ENCODE peak calls at places on chromosomes 1 and 21, in eight cellular contexts. U is body of pancreas; M is mammary epithelial cell; O is CD4-positive, alpha-beta T cell; G is kidney epithelial cell; K is ovary; P is astrocyte of the spinal cord; Y is GM13976. I is an unnamed sample.

GRCh38 chr1:116574581-116575291 is 3.9 kb upstream of the CD58 start:
- DNase-seq in M (peak; percentile 39), K (peak; percentile 66), Y (peak; percentile 79), P (peak; percentile 72), O (peak; percentile 42), G (no peak), U (peak; percentile 74), I (peak; percentile 76)

GRCh38 chr1:157595356-157595755 is 2.5 kb downstream of the FCRL4 start:
- DNase-seq in Y (peak; percentile 40), K (no peak), U (no peak), O (no peak), G (no peak), M (no peak), P (no peak), I (peak; percentile 56)

GRCh38 chr1:151621351-151621750 is 9.5 kb downstream of the SNX27 start:
- DNase-seq in Y (no peak), O (no peak), G (no peak), K (no peak), M (no peak), P (no peak), U (no peak), I (no peak)

GRCh38 chr1:243715285-243715684 is 134.8 kb downstream of the AKT3 start:
- DNase-seq in O (no peak), Y (no peak), P (no peak), G (no peak), M (no peak), K (no peak), U (no peak), I (no peak)

GRCh38 chr1:66270122-66270812 is 263.7 kb upstream of the SGIP1 start:
- DNase-seq in P (no peak), O (no peak), G (no peak), M (no peak), U (peak; percentile 49), Y (no peak), K (peak; percentile 62), I (no peak)

GRCh38 chr1:110059133-110059863 is 11.2 kb downstream of the ALX3 start:
- DNase-seq in K (no peak), Y (no peak), P (no peak), U (no peak), O (no peak), M (no peak), G (no peak), I (no peak)

GRCh38 chr1:176854134-176854533 is 310.4 kb downstream of the ASTN1 start:
- DNase-seq in K (no peak), U (no peak), M (no peak), Y (no peak), O (no peak), G (no peak), P (no peak), I (no peak)

GRCh38 chr1:17259233-17259873 is 10.5 kb downstream of the PADI3 start:
- DNase-seq in O (no peak), U (no peak), Y (no peak), P (peak; percentile 18), G (no peak), K (no peak), M (no peak), I (no peak)

GRCh38 chr1:37794372-37795339 is 1.0 kb downstream of the MANEAL start:
- DNase-seq in K (no peak), U (no peak), O (no peak), G (no peak), Y (no peak), P (no peak), M (no peak), I (peak; percentile 40)

GRCh38 chr1:117661027-117661426 is 55.2 kb downstream of the TENT5C start:
- DNase-seq in K (no peak), G (no peak), P (no peak), Y (no peak), M (no peak), O (no peak), U (no peak), I (no peak)

GRCh38 chr1:197557302-197557701 is 218.0 kb downstream of the DENND1B start:
- DNase-seq in P (no peak), M (peak; percentile 11), K (no peak), U (no peak), Y (no peak), G (no peak), O (no peak), I (no peak)

GRCh38 chr1:222790115-222790514 is 24.7 kb upstream of the DISP1 start:
- DNase-seq in Y (no peak), M (no peak), U (no peak), K (no peak), O (no peak), G (no peak), P (no peak), I (no peak)

GRCh38 chr1:170239445-170239844 is 93.7 kb downstream of the NTMT2 start:
- DNase-seq in U (no peak), O (no peak), K (no peak), P (no peak), G (no peak), M (peak; percentile 26), Y (no peak), I (no peak)

GRCh38 chr1:5975133-5975880 is 16.9 kb downstream of the NPHP4 start:
- DNase-seq in P (peak; percentile 61), K (peak; percentile 60), G (no peak), O (no peak), Y (peak; percentile 58), U (peak; percentile 72), M (peak; percentile 16), I (peak; percentile 58)

GRCh38 chr1:118360817-118361216 is 175.8 kb upstream of the SPAG17 start:
- DNase-seq in M (peak; percentile 67), K (no peak), G (no peak), P (peak; percentile 24), Y (no peak), U (no peak), O (no peak), I (no peak)

GRCh38 chr21:46000731-46001641 is 19.4 kb downstream of the COL6A1 start:
- DNase-seq in K (peak; percentile 47), G (no peak), O (no peak), Y (no peak), M (no peak), U (peak; percentile 2), P (no peak), I (no peak)

GRCh38 chr21:45333583-45334121 is 46.0 kb upstream of the POFUT2 start:
- DNase-seq in P (peak; percentile 45), M (peak; percentile 37), O (no peak), U (no peak), K (no peak), G (no peak), Y (no peak), I (no peak)

GRCh38 chr1:3312894-3313578 is 141.4 kb upstream of the ARHGEF16 start:
- DNase-seq in K (peak; percentile 97), G (peak; percentile 88), M (peak; percentile 42), P (peak; percentile 99), Y (no peak), O (no peak), U (peak; percentile 83), I (no peak)

GRCh38 chr1:145884675-145885074 is 991 bp downstream of the ANKRD35 start:
- DNase-seq in G (no peak), Y (no peak), K (no peak), O (no peak), M (no peak), P (peak; percentile 59), U (no peak), I (no peak)

GRCh38 chr1:206690516-206690915 is 5.8 kb downstream of the MAPKAPK2 start:
- DNase-seq in M (no peak), O (no peak), U (peak; percentile 58), K (no peak), G (no peak), P (no peak), Y (no peak), I (no peak)

DNA sequence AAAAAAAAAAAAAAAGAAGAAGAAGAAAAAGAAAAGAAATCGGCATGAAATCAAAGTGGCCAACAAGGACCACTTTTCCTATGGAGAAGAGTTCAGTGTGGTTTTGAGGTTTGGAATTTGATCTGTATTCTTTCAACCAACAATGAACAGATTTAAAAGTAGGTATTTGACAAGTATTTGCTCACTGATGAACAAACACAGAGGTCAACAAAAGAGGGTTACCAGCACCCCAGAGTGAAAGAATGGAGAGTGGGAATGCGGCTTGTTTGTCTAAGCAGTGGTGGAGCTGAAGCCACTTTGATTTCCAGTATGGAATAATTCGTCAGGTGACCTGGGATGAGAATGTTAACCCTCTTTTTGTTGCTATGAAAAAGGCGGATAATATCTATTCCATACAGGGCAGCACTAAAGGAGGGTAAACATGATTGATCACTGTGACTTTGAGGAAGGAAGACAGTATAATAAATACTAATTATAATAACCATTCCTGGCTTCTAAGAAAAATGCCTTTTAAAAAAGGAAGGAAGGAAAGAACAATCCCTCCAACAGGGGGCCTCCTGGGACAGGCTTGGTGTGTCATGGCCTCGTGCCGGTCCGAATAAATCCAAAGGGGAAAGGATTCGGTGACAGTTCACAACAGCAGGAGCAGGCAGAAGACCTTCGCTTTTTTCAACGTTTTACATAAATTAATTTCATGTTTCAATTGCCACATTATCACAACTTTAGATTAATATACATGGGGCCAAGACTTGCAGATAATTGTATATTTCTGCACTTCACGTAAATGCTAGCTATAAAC is 37.2 kb upstream of the SIM2 start:
- DNase-seq in P (peak; percentile 29), O (no peak), U (peak; percentile 34), K (no peak), Y (no peak), G (no peak), M (no peak), I (no peak)
- TF ChIP-seq CTCF in P (peak; percentile 60), O (no peak), U (peak; percentile 43), K (no peak), Y (no peak), G (peak; percentile 64), M (peak; percentile 42), I (no peak)

GRCh38 chr21:15209224-15209623 is 144.4 kb upstream of the NRIP1 start:
- DNase-seq in M (peak; percentile 41), U (no peak), P (no peak), G (no peak), Y (no peak), K (no peak), O (no peak), I (no peak)
- TF ChIP-seq CTCF in M (no peak), U (no peak), P (no peak), G (no peak), Y (no peak), K (no peak), O (no peak), I (no peak)

DNA sequence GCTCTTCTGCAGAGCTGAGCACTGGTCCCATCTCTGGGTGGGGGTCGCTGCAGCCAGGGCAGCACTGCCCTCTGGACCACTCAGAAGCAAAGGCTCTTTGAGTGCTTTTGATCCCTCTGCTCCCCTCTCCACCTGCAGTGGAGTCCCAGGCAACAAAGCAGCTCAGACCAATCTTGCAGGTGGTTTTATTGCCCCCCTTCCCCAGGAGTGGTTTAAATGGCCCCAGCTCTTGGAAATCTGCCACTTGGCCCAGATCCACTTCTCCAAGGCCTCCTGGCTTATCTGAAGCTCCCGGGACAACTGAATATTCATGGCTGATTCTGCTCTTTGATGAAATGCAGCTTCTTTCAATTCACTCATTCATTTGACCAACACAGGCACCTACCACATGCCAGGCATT is 2.7 kb downstream of the STUM start:
- DNase-seq in M (no peak), K (no peak), Y (no peak), O (no peak), P (no peak), G (no peak), U (no peak), I (no peak)
- TF ChIP-seq CTCF in M (no peak), K (no peak), Y (no peak), O (no peak), P (no peak), G (no peak), U (no peak), I (no peak)

DNA sequence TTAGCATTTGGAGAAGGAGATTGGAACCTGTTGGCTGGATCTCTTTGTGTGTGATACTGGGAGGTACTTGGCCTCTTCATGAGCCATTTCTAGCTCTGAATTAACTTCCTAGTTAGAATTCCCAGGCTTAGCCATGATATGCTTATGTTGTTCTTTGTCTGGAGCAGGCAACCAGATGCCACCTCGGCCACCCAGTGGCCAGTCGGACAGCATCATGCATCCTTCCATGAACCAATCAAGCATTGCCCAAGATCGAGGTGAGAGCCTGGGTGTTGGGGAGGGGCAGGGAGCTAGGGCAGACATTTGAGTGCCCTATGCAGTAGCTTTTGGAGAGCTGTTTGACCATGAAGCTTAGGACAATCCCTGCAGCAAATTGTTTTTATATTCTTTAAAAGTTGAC is 26.5 kb upstream of the PIGV start:
- DNase-seq in Y (no peak), O (no peak), M (no peak), G (no peak), U (no peak), K (no peak), P (no peak), I (no peak)
- TF ChIP-seq CTCF in Y (no peak), O (no peak), M (peak; percentile 20), G (peak; percentile 10), U (no peak), K (no peak), P (no peak), I (no peak)

I was measured in GM20000.